ENCODE peak calls at places on chromosomes 12 and 14, in five cellular contexts. One of them, this sample, is unnamed.

GRCh38 chr12:98256830-98257229 is 258.6 kb upstream of the TMPO start:
- DNase-seq in CD4-positive, alpha-beta T cell: no peak
- DNase-seq in cardiac muscle cell: no peak
- DNase-seq in A549: no peak
- DNase-seq in glutamatergic neuron: no peak
- DNase-seq in this sample: no peak

GRCh38 chr12:110677206-110677911 is 11.6 kb downstream of the HVCN1 start:
- DNase-seq in A549: no peak
- DNase-seq in cardiac muscle cell: no peak
- DNase-seq in CD4-positive, alpha-beta T cell: no peak
- DNase-seq in glutamatergic neuron: no peak
- DNase-seq in this sample: no peak

GRCh38 chr14:75310295-75311059 is 31.8 kb downstream of the FOS start:
- DNase-seq in glutamatergic neuron: peak
- DNase-seq in cardiac muscle cell: peak
- DNase-seq in CD4-positive, alpha-beta T cell: no peak
- DNase-seq in A549: peak
- DNase-seq in this sample: no peak

GRCh38 chr12:27637524-27637923 is 58.7 kb upstream of the REP15 start:
- DNase-seq in CD4-positive, alpha-beta T cell: no peak
- DNase-seq in cardiac muscle cell: no peak
- DNase-seq in glutamatergic neuron: no peak
- DNase-seq in A549: no peak
- DNase-seq in this sample: no peak

GRCh38 chr12:6873094-6874006 is at the start of gene SPSB2:
- DNase-seq in A549: peak
- DNase-seq in CD4-positive, alpha-beta T cell: peak
- DNase-seq in glutamatergic neuron: peak
- DNase-seq in cardiac muscle cell: peak
- DNase-seq in this sample: peak

GRCh38 chr14:67453575-67454300 is 34.8 kb downstream of the TMEM229B start:
- DNase-seq in glutamatergic neuron: no peak
- DNase-seq in cardiac muscle cell: no peak
- DNase-seq in A549: no peak
- DNase-seq in CD4-positive, alpha-beta T cell: no peak
- DNase-seq in this sample: no peak

GRCh38 chr12:124232654-124232987 is 62.3 kb upstream of the RFLNA start:
- DNase-seq in CD4-positive, alpha-beta T cell: no peak
- DNase-seq in cardiac muscle cell: peak
- DNase-seq in A549: no peak
- DNase-seq in glutamatergic neuron: no peak
- DNase-seq in this sample: no peak

GRCh38 chr12:46553266-46553665 is 180.7 kb upstream of the SLC38A2 start:
- DNase-seq in cardiac muscle cell: peak
- DNase-seq in CD4-positive, alpha-beta T cell: no peak
- DNase-seq in A549: peak
- DNase-seq in glutamatergic neuron: no peak
- DNase-seq in this sample: no peak

GRCh38 chr12:44696542-44696941 is 179.6 kb downstream of the NELL2 start:
- DNase-seq in CD4-positive, alpha-beta T cell: no peak
- DNase-seq in glutamatergic neuron: no peak
- DNase-seq in A549: no peak
- DNase-seq in cardiac muscle cell: no peak
- DNase-seq in this sample: no peak

GRCh38 chr14:52044791-52045522 is 23.9 kb downstream of the NID2 start:
- DNase-seq in cardiac muscle cell: peak
- DNase-seq in CD4-positive, alpha-beta T cell: no peak
- DNase-seq in A549: peak
- DNase-seq in glutamatergic neuron: no peak
- DNase-seq in this sample: no peak

GRCh38 chr12:67482751-67483661 is 165.5 kb upstream of the DYRK2 start:
- DNase-seq in CD4-positive, alpha-beta T cell: peak
- DNase-seq in cardiac muscle cell: peak
- DNase-seq in glutamatergic neuron: no peak
- DNase-seq in A549: no peak
- DNase-seq in this sample: no peak

GRCh38 chr12:91163116-91163515 is 19.5 kb downstream of the DCN start:
- DNase-seq in CD4-positive, alpha-beta T cell: no peak
- DNase-seq in cardiac muscle cell: no peak
- DNase-seq in A549: no peak
- DNase-seq in glutamatergic neuron: no peak
- DNase-seq in this sample: no peak

GRCh38 chr12:31230004-31230403 is 95.9 kb downstream of the SINHCAF start:
- DNase-seq in cardiac muscle cell: no peak
- DNase-seq in glutamatergic neuron: no peak
- DNase-seq in CD4-positive, alpha-beta T cell: no peak
- DNase-seq in A549: no peak
- DNase-seq in this sample: no peak

GRCh38 chr14:101965145-101965531 is 765 bp downstream of the DYNC1H1 start:
- DNase-seq in CD4-positive, alpha-beta T cell: peak
- DNase-seq in glutamatergic neuron: peak
- DNase-seq in A549: peak
- DNase-seq in cardiac muscle cell: peak
- DNase-seq in this sample: peak

GRCh38 chr14:106372870-106373657 is 846.7 kb downstream of the TMEM121 start:
- DNase-seq in CD4-positive, alpha-beta T cell: peak
- DNase-seq in A549: peak
- DNase-seq in glutamatergic neuron: no peak
- DNase-seq in cardiac muscle cell: no peak
- DNase-seq in this sample: no peak

GRCh38 chr12:124616394-124617343 is 49.3 kb upstream of the NCOR2 start:
- DNase-seq in glutamatergic neuron: no peak
- DNase-seq in CD4-positive, alpha-beta T cell: no peak
- DNase-seq in cardiac muscle cell: no peak
- DNase-seq in A549: no peak
- DNase-seq in this sample: peak

GRCh38 chr12:112664569-112664968 is 127.0 kb upstream of the RPH3A start:
- DNase-seq in CD4-positive, alpha-beta T cell: no peak
- DNase-seq in A549: peak
- DNase-seq in cardiac muscle cell: peak
- DNase-seq in glutamatergic neuron: no peak
- DNase-seq in this sample: no peak

GRCh38 chr14:79111963-79112362 is 941.8 kb downstream of the NRXN3 start:
- DNase-seq in glutamatergic neuron: no peak
- DNase-seq in A549: no peak
- DNase-seq in CD4-positive, alpha-beta T cell: no peak
- DNase-seq in cardiac muscle cell: no peak
- DNase-seq in this sample: no peak

GRCh38 chr14:34355584-34356266 is 106.3 kb downstream of the SPTSSA start:
- DNase-seq in CD4-positive, alpha-beta T cell: no peak
- DNase-seq in glutamatergic neuron: no peak
- DNase-seq in cardiac muscle cell: peak
- DNase-seq in A549: no peak
- DNase-seq in this sample: no peak

GRCh38 chr12:88207921-88208640 is 66.0 kb downstream of the TMTC3 start:
- DNase-seq in CD4-positive, alpha-beta T cell: no peak
- DNase-seq in A549: no peak
- DNase-seq in glutamatergic neuron: no peak
- DNase-seq in cardiac muscle cell: peak
- DNase-seq in this sample: no peak

GRCh38 chr12:85550924-85551323 is 270.9 kb downstream of the ALX1 start:
- DNase-seq in cardiac muscle cell: no peak
- DNase-seq in glutamatergic neuron: no peak
- DNase-seq in CD4-positive, alpha-beta T cell: no peak
- DNase-seq in A549: no peak
- DNase-seq in this sample: no peak

GRCh38 chr12:126093911-126094310 is 1028.7 kb downstream of the AACS start:
- DNase-seq in cardiac muscle cell: no peak
- DNase-seq in A549: peak
- DNase-seq in glutamatergic neuron: peak
- DNase-seq in CD4-positive, alpha-beta T cell: no peak
- DNase-seq in this sample: no peak

GRCh38 chr14:51333299-51333698 is 93.3 kb downstream of the TMX1 start:
- DNase-seq in CD4-positive, alpha-beta T cell: no peak
- DNase-seq in A549: no peak
- DNase-seq in glutamatergic neuron: no peak
- DNase-seq in cardiac muscle cell: no peak
- DNase-seq in this sample: no peak

GRCh38 chr14:50531595-50532501 is 521 bp downstream of the MAP4K5 start:
- DNase-seq in A549: peak
- DNase-seq in glutamatergic neuron: peak
- DNase-seq in cardiac muscle cell: peak
- DNase-seq in CD4-positive, alpha-beta T cell: peak
- DNase-seq in this sample: peak

GRCh38 chr12:113222730-113223531 is 1.7 kb downstream of the TPCN1 start:
- DNase-seq in A549: peak
- DNase-seq in CD4-positive, alpha-beta T cell: no peak
- DNase-seq in glutamatergic neuron: no peak
- DNase-seq in cardiac muscle cell: peak
- DNase-seq in this sample: no peak

GRCh38 chr14:64806202-64806861 is 73.4 kb downstream of the SPTB start:
- DNase-seq in A549: peak
- DNase-seq in CD4-positive, alpha-beta T cell: no peak
- DNase-seq in glutamatergic neuron: no peak
- DNase-seq in cardiac muscle cell: peak
- DNase-seq in this sample: no peak

GRCh38 chr12:54428050-54429013 is 9.3 kb upstream of the ITGA5 start:
- DNase-seq in cardiac muscle cell: peak
- DNase-seq in glutamatergic neuron: no peak
- DNase-seq in CD4-positive, alpha-beta T cell: no peak
- DNase-seq in A549: no peak
- DNase-seq in this sample: peak

GRCh38 chr12:4331842-4332241 is 10.8 kb downstream of the TIGAR start:
- DNase-seq in cardiac muscle cell: no peak
- DNase-seq in glutamatergic neuron: no peak
- DNase-seq in CD4-positive, alpha-beta T cell: no peak
- DNase-seq in A549: no peak
- DNase-seq in this sample: no peak

GRCh38 chr12:106226884-106227640 is 20.8 kb downstream of the CKAP4 start:
- DNase-seq in glutamatergic neuron: no peak
- DNase-seq in cardiac muscle cell: peak
- DNase-seq in A549: peak
- DNase-seq in CD4-positive, alpha-beta T cell: no peak
- DNase-seq in this sample: no peak

GRCh38 chr14:99907761-99908652 is 114.8 kb downstream of the EML1 start:
- DNase-seq in cardiac muscle cell: no peak
- DNase-seq in glutamatergic neuron: no peak
- DNase-seq in CD4-positive, alpha-beta T cell: no peak
- DNase-seq in A549: no peak
- DNase-seq in this sample: no peak
- TF ChIP-seq CTCF in cardiac muscle cell: no peak
- TF ChIP-seq CTCF in glutamatergic neuron: no peak
- TF ChIP-seq CTCF in CD4-positive, alpha-beta T cell: no peak
- TF ChIP-seq CTCF in A549: no peak
- TF ChIP-seq CTCF in this sample: no peak

DNA sequence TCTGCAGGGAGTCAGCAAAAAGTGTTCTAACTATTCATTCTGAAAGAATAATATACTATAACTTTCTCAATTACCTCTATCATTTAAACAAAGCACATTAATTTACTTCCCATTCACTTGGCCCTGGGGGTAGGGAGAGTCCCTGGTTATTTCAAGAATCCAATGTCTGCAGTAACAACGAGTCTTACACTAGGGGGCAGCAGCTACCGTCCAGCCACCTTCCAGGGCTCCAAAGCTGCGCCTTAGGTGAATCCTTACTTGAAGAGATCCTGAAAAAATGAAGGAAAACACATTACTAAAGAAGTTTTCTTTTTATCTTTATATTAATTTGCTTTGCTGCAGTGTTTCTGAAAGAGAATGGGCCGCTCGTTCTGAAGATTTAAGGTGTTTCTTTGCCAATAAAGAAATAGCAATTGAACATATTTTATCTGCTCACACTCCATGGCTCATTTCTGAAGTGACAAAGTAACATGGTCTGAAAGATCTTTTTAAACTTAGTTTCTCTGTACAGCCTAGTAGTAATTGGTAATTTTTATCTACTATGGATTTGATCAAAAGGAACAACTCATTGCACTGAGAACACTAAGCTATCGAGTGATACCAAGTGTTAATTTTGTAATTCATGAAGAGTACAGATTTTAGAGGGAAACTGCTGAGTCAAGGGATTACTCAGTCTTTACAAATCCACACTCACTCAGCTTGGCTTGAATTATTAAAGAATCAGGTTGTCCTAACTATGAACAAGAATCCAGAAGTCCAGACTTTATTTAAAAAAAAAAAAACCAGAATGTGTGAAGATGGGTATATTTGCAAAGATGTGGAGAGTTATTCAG is 27.6 kb downstream of the BHLHE41 start:
- DNase-seq in cardiac muscle cell: peak
- DNase-seq in CD4-positive, alpha-beta T cell: peak
- DNase-seq in A549: peak
- DNase-seq in glutamatergic neuron: peak
- DNase-seq in this sample: peak
- TF ChIP-seq CTCF in cardiac muscle cell: peak
- TF ChIP-seq CTCF in CD4-positive, alpha-beta T cell: peak
- TF ChIP-seq CTCF in A549: peak
- TF ChIP-seq CTCF in glutamatergic neuron: peak
- TF ChIP-seq CTCF in this sample: peak

GRCh38 chr12:121295746-121296617 is 527 bp downstream of the CAMKK2 start:
- DNase-seq in glutamatergic neuron: peak
- DNase-seq in cardiac muscle cell: peak
- DNase-seq in A549: peak
- DNase-seq in CD4-positive, alpha-beta T cell: peak
- DNase-seq in this sample: no peak

GRCh38 chr12:121293603-121294002 is 2.9 kb downstream of the CAMKK2 start:
- DNase-seq in glutamatergic neuron: no peak
- DNase-seq in CD4-positive, alpha-beta T cell: no peak
- DNase-seq in cardiac muscle cell: no peak
- DNase-seq in A549: no peak
- DNase-seq in this sample: no peak

GRCh38 chr12:121296618-121297476 is at the start of gene CAMKK2:
- DNase-seq in glutamatergic neuron: peak
- DNase-seq in CD4-positive, alpha-beta T cell: peak
- DNase-seq in A549: peak
- DNase-seq in cardiac muscle cell: peak
- DNase-seq in this sample: peak

GRCh38 chr12:121294151-121294889 is 2.2 kb downstream of the CAMKK2 start:
- DNase-seq in cardiac muscle cell: no peak
- DNase-seq in CD4-positive, alpha-beta T cell: no peak
- DNase-seq in A549: no peak
- DNase-seq in glutamatergic neuron: no peak
- DNase-seq in this sample: no peak

GRCh38 chr12:121295123-121295745 is 1.3 kb downstream of the CAMKK2 start:
- DNase-seq in A549: peak
- DNase-seq in glutamatergic neuron: no peak
- DNase-seq in cardiac muscle cell: no peak
- DNase-seq in CD4-positive, alpha-beta T cell: no peak
- DNase-seq in this sample: peak
- TF ChIP-seq CTCF in A549: no peak
- TF ChIP-seq CTCF in glutamatergic neuron: no peak
- TF ChIP-seq CTCF in cardiac muscle cell: no peak
- TF ChIP-seq CTCF in CD4-positive, alpha-beta T cell: no peak
- TF ChIP-seq CTCF in this sample: no peak

GRCh38 chr12:52346596-52346995 is 20.7 kb downstream of the KRT85 start:
- DNase-seq in A549: no peak
- DNase-seq in CD4-positive, alpha-beta T cell: no peak
- DNase-seq in glutamatergic neuron: no peak
- DNase-seq in cardiac muscle cell: no peak
- DNase-seq in this sample: no peak

GRCh38 chr12:52341066-52341580 is 19.9 kb upstream of the KRT83 start:
- DNase-seq in CD4-positive, alpha-beta T cell: no peak
- DNase-seq in glutamatergic neuron: no peak
- DNase-seq in A549: no peak
- DNase-seq in cardiac muscle cell: no peak
- DNase-seq in this sample: no peak

GRCh38 chr12:52344111-52344510 is 22.9 kb upstream of the KRT83 start:
- DNase-seq in cardiac muscle cell: no peak
- DNase-seq in A549: no peak
- DNase-seq in glutamatergic neuron: no peak
- DNase-seq in CD4-positive, alpha-beta T cell: no peak
- DNase-seq in this sample: no peak

GRCh38 chr12:52343550-52343949 is 22.4 kb upstream of the KRT83 start:
- DNase-seq in CD4-positive, alpha-beta T cell: no peak
- DNase-seq in glutamatergic neuron: no peak
- DNase-seq in A549: no peak
- DNase-seq in cardiac muscle cell: no peak
- DNase-seq in this sample: no peak

GRCh38 chr12:52342781-52343490 is 21.7 kb upstream of the KRT83 start:
- DNase-seq in A549: no peak
- DNase-seq in glutamatergic neuron: no peak
- DNase-seq in cardiac muscle cell: no peak
- DNase-seq in CD4-positive, alpha-beta T cell: no peak
- DNase-seq in this sample: no peak
- TF ChIP-seq CTCF in A549: no peak
- TF ChIP-seq CTCF in glutamatergic neuron: no peak
- TF ChIP-seq CTCF in cardiac muscle cell: no peak
- TF ChIP-seq CTCF in CD4-positive, alpha-beta T cell: no peak
- TF ChIP-seq CTCF in this sample: no peak